ENCODE peak calls at places on chromosomes 12 and 14, in six cellular contexts. T is K562, S is GM12878, W is H1, C is SK-N-SH, K is HepG2. V is an unnamed sample.

GRCh38 chr12:44362947-44363346 is 513.2 kb downstream of the NELL2 start:
- DNase-seq in W (no peak), S (no peak), K (no peak), T (no peak), C (no peak), V (no peak)

GRCh38 chr14:24440606-24441399 is 1.8 kb downstream of the SDR39U1 start:
- DNase-seq in K (no peak), C (no peak), W (no peak), T (no peak), S (no peak), V (no peak)

GRCh38 chr12:110234197-110235154 is 46.6 kb upstream of the ATP2A2 start:
- DNase-seq in C (no peak), W (no peak), S (no peak), K (no peak), T (no peak), V (no peak)

GRCh38 chr12:66237505-66238175 is 48.6 kb downstream of the IRAK3 start:
- DNase-seq in S (no peak), T (no peak), K (no peak), W (no peak), C (no peak), V (no peak)

GRCh38 chr12:104707179-104707578 is 250.4 kb downstream of the CHST11 start:
- DNase-seq in C (no peak), K (no peak), T (no peak), S (no peak), W (no peak), V (no peak)

GRCh38 chr14:20642182-20642581 is 691 bp upstream of the OR6S1 start:
- DNase-seq in K (no peak), T (no peak), C (no peak), W (no peak), S (no peak), V (no peak)

GRCh38 chr12:1884651-1885050 is 33.8 kb downstream of the CACNA2D4 start:
- DNase-seq in S (no peak), T (no peak), K (no peak), C (no peak), W (no peak), V (no peak)

GRCh38 chr12:96989916-96990315 is 82.9 kb downstream of the NEDD1 start:
- DNase-seq in W (no peak), S (no peak), K (peak; percentile 26), C (no peak), T (peak; percentile 62), V (no peak)

GRCh38 chr12:75702477-75703093 is 191.2 kb upstream of the KRR1 start:
- DNase-seq in W (no peak), C (no peak), T (no peak), K (no peak), S (no peak), V (no peak)

GRCh38 chr14:103097994-103098957 is 3.8 kb downstream of the EXOC3L4 start:
- DNase-seq in C (no peak), T (peak; percentile 80), W (no peak), S (no peak), K (no peak), V (no peak)

GRCh38 chr12:121217761-121218160 is 7.8 kb downstream of the P2RX4 start:
- DNase-seq in C (no peak), W (no peak), T (no peak), K (peak; percentile 65), S (no peak), V (no peak)

GRCh38 chr12:48486679-48487078 is 4.4 kb downstream of the C12orf54 start:
- DNase-seq in T (no peak), S (no peak), C (no peak), K (no peak), W (no peak), V (no peak)

GRCh38 chr12:104410326-104410725 is 46.4 kb upstream of the CHST11 start:
- DNase-seq in S (no peak), K (no peak), C (no peak), T (no peak), W (no peak), V (no peak)

GRCh38 chr12:108425238-108425795 is 86.2 kb upstream of the CMKLR1 start:
- DNase-seq in W (no peak), K (no peak), C (no peak), T (no peak), S (no peak), V (no peak)

GRCh38 chr12:88416786-88417185 is 163.5 kb downstream of the KITLG start:
- DNase-seq in S (no peak), K (no peak), T (no peak), W (no peak), C (no peak), V (no peak)

GRCh38 chr12:6925543-6926279 is 2.0 kb upstream of the ATN1 start:
- DNase-seq in C (peak; percentile 65), S (no peak), W (no peak), T (no peak), K (no peak), V (no peak)

GRCh38 chr12:6929806-6930452 is 2.2 kb downstream of the ATN1 start:
- DNase-seq in T (peak; percentile 83), S (no peak), C (no peak), W (no peak), K (no peak), V (no peak)

GRCh38 chr12:6927379-6927991 is at the start of gene ATN1:
- DNase-seq in S (no peak), W (no peak), T (peak; percentile 72), C (peak; percentile 91), K (no peak), V (peak; percentile 71)

GRCh38 chr12:6928703-6929407 is 1.1 kb downstream of the ATN1 start:
- DNase-seq in W (no peak), S (no peak), C (no peak), K (no peak), T (no peak), V (no peak)

GRCh38 chr12:6927999-6928702 is 392 bp downstream of the ATN1 start:
- DNase-seq in K (no peak), C (peak; percentile 78), S (no peak), W (no peak), T (no peak), V (no peak)
- TF ChIP-seq GABPA in K (no peak), C (no peak), S (no peak), W (no peak), T (no peak), V (no peak)

GRCh38 chr12:57752668-57753000 is 524 bp upstream of the CDK4 start:
- DNase-seq in S (no peak), T (no peak), K (no peak), W (no peak), C (no peak), V (no peak)

GRCh38 chr12:57753938-57754337 is 965 bp upstream of the MARCHF9 start:
- DNase-seq in T (peak; percentile 68), S (no peak), W (no peak), K (no peak), C (no peak), V (no peak)

GRCh38 chr12:57750561-57751431 is 1.3 kb downstream of the CDK4 start:
- DNase-seq in S (no peak), K (no peak), C (no peak), W (no peak), T (no peak), V (no peak)

GRCh38 chr12:57751432-57751787 is 700 bp downstream of the CDK4 start:
- DNase-seq in S (no peak), C (no peak), T (no peak), W (no peak), K (no peak), V (no peak)

DNA sequence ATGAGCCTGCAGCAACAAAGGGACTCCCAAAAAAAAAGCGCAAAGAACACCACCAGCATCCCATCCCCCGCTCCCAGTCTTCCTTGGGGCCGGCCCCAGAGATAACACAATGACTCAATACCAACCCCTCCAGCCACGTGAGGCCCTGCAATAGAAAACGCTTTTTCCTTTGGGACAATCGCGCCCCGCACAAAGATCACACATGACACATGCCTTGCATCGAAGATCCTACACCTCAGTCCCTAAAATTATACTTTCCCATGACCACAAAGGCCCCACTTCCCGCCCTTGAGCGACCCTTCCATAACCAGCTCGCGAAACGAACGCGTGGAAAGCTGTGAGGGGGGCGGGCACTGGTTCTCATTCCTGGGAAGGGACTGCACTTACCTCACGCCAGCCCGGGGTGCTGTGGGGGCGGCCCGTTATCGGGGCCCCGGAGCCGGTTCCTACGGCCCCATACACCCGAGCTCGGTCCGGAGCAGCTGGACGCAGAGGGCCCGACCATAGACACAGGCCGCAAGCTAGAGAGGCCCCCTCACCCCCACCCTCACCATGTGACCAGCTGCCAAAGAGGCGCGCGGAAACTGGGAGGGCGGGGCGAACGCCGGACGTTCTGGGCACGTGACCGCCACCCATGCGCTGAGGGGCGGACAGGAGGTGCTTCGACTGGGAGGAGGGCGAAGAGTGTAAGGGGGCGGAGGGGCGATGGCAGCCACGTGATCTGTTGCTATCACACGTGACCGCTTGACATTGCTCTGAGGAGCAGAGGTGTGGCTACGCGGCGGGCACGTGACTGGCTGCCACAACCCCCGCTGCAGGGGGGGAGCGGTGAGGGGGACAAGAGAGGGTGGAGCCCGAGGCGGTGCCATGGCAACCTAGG is at the start of gene CDK4:
- DNase-seq in T (peak; percentile 99), K (peak; percentile 99), C (peak; percentile 97), W (peak; percentile 100), S (peak; percentile 99), V (peak; percentile 100)
- TF ChIP-seq POLR2AphosphoS5 in T (peak; percentile 81), K (peak; percentile 69), C (peak; percentile 32), W (no peak), S (peak; percentile 69), V (peak; percentile 79)

GRCh38 chr12:23474438-23475000 is 475.0 kb downstream of the SOX5 start:
- DNase-seq in K (no peak), C (no peak), T (no peak), S (no peak), W (no peak), V (no peak)
- H3K4me3 ChIP-seq in K (no peak overlapping the region), C (no peak overlapping the region), T (no peak overlapping the region), S (no peak overlapping the region), W (no peak overlapping the region), V (no peak overlapping the region)

GRCh38 chr12:80032967-80033366 is 66.4 kb upstream of the OTOGL start:
- DNase-seq in K (no peak), T (no peak), S (no peak), C (no peak), W (no peak), V (no peak)
- TF ChIP-seq GABPA in K (no peak), T (no peak), S (no peak), C (no peak), W (no peak), V (no peak)